ENCODE peak calls at places on chromosomes 6 and 20, in four cellular contexts. F, C, E and X are unnamed samples.
A peak's percentile ranks its signal among the peaks of the same experiment; 100 is the strongest.

GRCh38 chr6:144462058-144462457 is 176.9 kb downstream of the UTRN start:
- DNase-seq in E (no peak), F (no peak), C (no peak), X (no peak)

GRCh38 chr6:1384549-1385128 is 4.7 kb upstream of the FOXF2 start:
- DNase-seq in F (no peak), C (no peak), E (no peak), X (no peak)

GRCh38 chr20:32125511-32125910 is 16.0 kb downstream of the TM9SF4 start:
- DNase-seq in E (no peak), C (no peak), F (no peak), X (no peak)

GRCh38 chr6:34312259-34312658 is 63.5 kb upstream of the SMIM29 start:
- DNase-seq in F (no peak), E (no peak), C (no peak), X (no peak)

GRCh38 chr6:90654806-90655205 is 67.9 kb upstream of the MAP3K7 start:
- DNase-seq in C (no peak), E (no peak), F (no peak), X (no peak)

GRCh38 chr6:129567374-129567773 is 142.6 kb downstream of the ARHGAP18 start:
- DNase-seq in C (peak; percentile 23), F (no peak), E (peak; percentile 38), X (peak; percentile 78)

GRCh38 chr20:20492521-20493334 is 124.8 kb downstream of the INSM1 start:
- DNase-seq in F (peak; percentile 30), E (no peak), C (no peak), X (peak; percentile 21)

GRCh38 chr6:32298632-32299336 is 72.9 kb downstream of the TSBP1 start:
- DNase-seq in E (no peak), F (no peak), C (peak; percentile 62), X (no peak)

GRCh38 chr20:20375862-20376261 is 8.0 kb downstream of the INSM1 start:
- DNase-seq in E (no peak), C (no peak), F (no peak), X (no peak)

DNA sequence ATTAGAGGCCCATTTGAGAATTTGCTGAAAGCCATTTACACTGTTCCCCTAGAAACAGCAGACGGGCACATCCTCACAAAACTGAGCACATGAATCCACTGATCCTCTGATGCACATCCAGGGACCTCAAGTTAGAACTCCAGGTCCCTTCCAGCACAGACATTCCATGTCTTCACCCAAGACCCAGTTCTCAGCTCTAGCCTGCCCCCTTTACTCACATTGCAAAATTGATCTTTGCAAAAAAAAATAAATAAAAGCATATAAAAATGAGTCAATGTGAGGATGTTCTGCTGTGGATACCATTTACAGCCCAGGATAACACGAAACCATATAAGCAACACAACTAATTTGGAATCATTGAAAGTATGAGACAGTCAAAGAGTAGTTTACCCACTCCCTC is 458.2 kb upstream of the JARID2 start:
- DNase-seq in C (no peak), F (no peak), E (no peak), X (no peak)
- TF ChIP-seq CTCF in C (no peak), F (no peak), E (peak; percentile 1), X (no peak)

GRCh38 chr6:30915591-30915946 is 1.5 kb downstream of the VARS2 start:
- DNase-seq in E (peak; percentile 70), C (peak; percentile 76), F (peak; percentile 74), X (peak; percentile 29)
- TF ChIP-seq FOXJ3 in E (no peak), C (no peak), F (no peak), X (no peak)

GRCh38 chr20:54068495-54068894 is 1.9 kb downstream of the BCAS1 start:
- DNase-seq in E (no peak), C (no peak), F (no peak), X (no peak)
- TF ChIP-seq CTCF in E (no peak), C (no peak), F (no peak), X (no peak)

GRCh38 chr20:35190556-35190955 is 18.7 kb downstream of the PROCR start:
- DNase-seq in E (no peak), C (no peak), F (no peak), X (no peak)

GRCh38 chr20:35187584-35188190 is 15.8 kb downstream of the PROCR start:
- DNase-seq in C (no peak), E (no peak), F (no peak), X (no peak)

GRCh38 chr20:35191419-35191818 is 19.5 kb downstream of the PROCR start:
- DNase-seq in C (no peak), E (no peak), F (no peak), X (no peak)

GRCh38 chr20:35196313-35196712 is 24.4 kb downstream of the PROCR start:
- DNase-seq in E (no peak), F (no peak), C (no peak), X (no peak)

GRCh38 chr20:35192071-35192872 is 20.4 kb downstream of the PROCR start:
- DNase-seq in C (no peak), E (no peak), F (no peak), X (no peak)
- TF ChIP-seq FOXJ3 in C (no peak), E (no peak), F (no peak), X (no peak)